ENCODE peak calls at places on chromosomes 12 and 14, in eight cellular contexts. X is HL-60; I is epithelial cell of esophagus; C is K562; H is fibroblast of the aortic adventitia; E is WERI-Rb-1; J is uterus; R is CD8-positive, alpha-beta T cell. N is an unnamed sample.

GRCh38 chr14:79842270-79842669 is 369.0 kb downstream of the DIO2 start:
- DNase-seq in R (no peak), J (peak; percentile 52), E (no peak), I (peak; percentile 21), H (peak; percentile 70), C (no peak), X (no peak), N (no peak)

GRCh38 chr12:78316150-78316549 is 485.5 kb downstream of the NAV3 start:
- DNase-seq in I (no peak), C (no peak), E (no peak), R (no peak), X (no peak), J (no peak), H (no peak), N (no peak)

GRCh38 chr12:122013792-122014590 is 7.7 kb upstream of the BCL7A start:
- DNase-seq in C (no peak), X (no peak), H (no peak), J (no peak), R (no peak), I (no peak), E (no peak), N (no peak)

GRCh38 chr12:113381237-113381636 is 22.4 kb downstream of the SDS start:
- DNase-seq in X (no peak), H (no peak), J (no peak), E (no peak), R (no peak), I (no peak), C (no peak), N (no peak)

GRCh38 chr14:33812181-33812580 is 138.7 kb downstream of the EGLN3 start:
- DNase-seq in R (no peak), C (peak; percentile 57), H (no peak), E (no peak), J (no peak), X (no peak), I (no peak), N (no peak)

GRCh38 chr12:67426067-67426466 is 156.9 kb downstream of the CAND1 start:
- DNase-seq in I (peak; percentile 24), H (peak; percentile 92), C (no peak), E (no peak), J (no peak), R (no peak), X (no peak), N (no peak)

GRCh38 chr14:62179367-62180018 is 417.3 kb downstream of the SNAPC1 start:
- DNase-seq in E (peak; percentile 63), I (peak; percentile 88), R (no peak), X (peak; percentile 40), J (peak; percentile 33), H (peak; percentile 95), C (peak; percentile 4), N (no peak)

GRCh38 chr14:94770251-94770749 is 387 bp upstream of the GSC start:
- DNase-seq in H (peak; percentile 49), E (peak; percentile 53), I (peak; percentile 24), C (no peak), X (no peak), J (no peak), R (no peak), N (peak; percentile 72)

GRCh38 chr14:50531595-50532501 is 521 bp downstream of the MAP4K5 start:
- DNase-seq in X (peak; percentile 32), H (peak; percentile 31), J (peak; percentile 47), E (peak; percentile 54), C (peak; percentile 37), I (peak; percentile 48), R (peak; percentile 60), N (no peak)

GRCh38 chr12:704516-705242 is 41.4 kb upstream of the NINJ2 start:
- DNase-seq in J (no peak), R (no peak), C (no peak), I (no peak), E (no peak), X (no peak), H (no peak), N (no peak)

GRCh38 chr12:100399095-100399494 is 42.2 kb downstream of the SLC17A8 start:
- DNase-seq in H (no peak), J (no peak), I (no peak), E (no peak), R (no peak), C (no peak), X (no peak), N (no peak)

GRCh38 chr12:65878540-65878939 is 54.3 kb downstream of the HMGA2 start:
- DNase-seq in C (no peak), E (no peak), I (peak; percentile 38), X (no peak), R (no peak), J (no peak), H (peak; percentile 60), N (no peak)

DNA sequence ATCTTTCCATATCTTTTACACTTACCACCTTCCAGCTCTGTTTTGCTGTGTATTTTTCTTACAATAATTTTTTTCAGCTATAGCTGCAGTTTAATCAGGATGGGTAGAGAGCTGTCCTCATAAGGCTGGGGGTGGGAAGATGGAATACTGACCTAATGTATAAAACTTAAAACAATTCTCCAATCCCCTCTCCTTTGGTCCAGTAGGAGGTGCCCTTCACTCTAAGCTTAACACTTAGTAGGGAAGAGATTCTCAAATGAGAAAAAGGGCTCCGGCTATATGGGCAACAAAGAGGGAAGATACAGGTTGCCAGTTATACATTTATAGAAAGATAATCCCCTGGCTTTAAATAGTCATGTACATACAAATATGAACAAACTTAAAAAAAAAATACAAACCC is 2.8 kb downstream of the ORMDL2 start:
- DNase-seq in C (no peak), J (no peak), H (peak; percentile 25), I (peak; percentile 25), R (no peak), X (no peak), E (no peak), N (no peak)
- TF ChIP-seq CTCF in C (peak; percentile 58), J (no peak), H (peak; percentile 28), I (peak; percentile 27), R (no peak), X (no peak), E (peak; percentile 31), N (peak; percentile 37)

DNA sequence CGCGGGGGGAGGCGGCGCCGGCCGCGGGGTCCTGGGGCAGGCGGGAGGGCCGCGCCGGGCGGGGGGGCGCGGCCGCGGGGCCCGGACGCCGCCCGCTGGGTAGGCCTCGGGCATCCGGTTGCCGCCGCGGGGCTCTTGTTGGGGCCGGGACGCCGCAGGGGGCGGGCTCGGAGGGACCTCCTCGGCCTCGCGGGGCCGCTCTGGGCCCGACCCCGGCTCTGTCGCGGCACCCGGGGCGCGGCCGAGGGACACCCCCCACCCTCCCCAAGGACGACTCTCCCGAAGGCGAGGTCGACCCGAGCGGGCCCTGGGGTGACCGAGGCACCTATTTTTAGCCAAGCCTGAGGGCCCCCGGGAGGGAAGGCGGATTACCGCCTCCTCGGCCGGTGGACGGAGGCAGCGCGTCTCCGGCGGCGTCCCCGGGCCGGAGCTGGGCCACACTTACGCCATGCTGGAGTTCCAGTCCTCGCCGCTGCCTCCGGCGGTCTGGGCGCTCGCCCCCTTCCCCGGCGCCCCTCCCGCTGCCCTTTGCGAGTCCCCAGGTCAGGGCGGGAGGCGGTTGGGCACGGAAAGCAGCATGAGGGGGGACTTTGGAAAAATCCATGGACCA is 499 bp downstream of the KTN1 start:
- DNase-seq in X (peak; percentile 25), I (peak; percentile 21), R (peak; percentile 78), E (peak; percentile 36), H (no peak), J (peak; percentile 47), C (peak; percentile 38), N (no peak)
- TF ChIP-seq CTCF in X (no peak), I (no peak), R (no peak), E (peak; percentile 6), H (no peak), J (no peak), C (no peak), N (no peak)

GRCh38 chr12:53295070-53295890 is at the start of gene PFDN5:
- DNase-seq in I (peak; percentile 94), R (peak; percentile 89), X (peak; percentile 93), E (peak; percentile 86), J (peak; percentile 89), C (peak; percentile 87), H (peak; percentile 92), N (peak; percentile 91)
- TF ChIP-seq CTCF in I (peak; percentile 32), R (no peak), X (no peak), E (no peak), J (peak; percentile 45), C (no peak), H (peak; percentile 43), N (no peak)

DNA sequence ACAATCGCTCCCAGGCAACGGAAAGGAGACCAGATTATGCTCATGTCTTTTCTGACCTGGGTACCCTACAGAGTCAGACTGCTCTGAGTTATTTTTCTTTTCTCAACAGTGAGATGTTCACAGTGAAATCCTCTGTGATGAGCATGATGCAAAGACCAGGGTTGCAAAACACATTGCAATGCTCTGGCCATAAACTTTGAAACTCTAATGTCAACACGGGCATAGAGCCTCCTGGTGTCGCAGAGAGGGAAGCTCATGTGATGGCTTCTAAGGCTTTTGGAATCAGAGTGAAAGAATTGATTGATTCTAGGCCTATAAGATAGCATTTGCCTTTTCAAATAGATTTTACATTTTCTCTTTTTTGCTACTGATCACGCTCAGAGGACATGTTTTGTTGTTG is 193.4 kb downstream of the RASSF9 start:
- DNase-seq in H (peak; percentile 51), J (no peak), C (no peak), X (no peak), E (no peak), R (no peak), I (peak; percentile 21), N (no peak)
- TF ChIP-seq CTCF in H (peak; percentile 29), J (no peak), C (no peak), X (no peak), E (no peak), R (no peak), I (peak; percentile 25), N (no peak)

GRCh38 chr14:105061428-105062047 is 3.7 kb downstream of the GPR132 start:
- DNase-seq in J (no peak), C (no peak), X (peak; percentile 73), R (no peak), I (no peak), H (no peak), E (no peak), N (no peak)

GRCh38 chr14:105060751-105061427 is 4.3 kb downstream of the GPR132 start:
- DNase-seq in I (no peak), H (no peak), X (peak; percentile 94), J (no peak), E (no peak), C (no peak), R (peak; percentile 77), N (no peak)

GRCh38 chr14:105059917-105060565 is 5.2 kb downstream of the GPR132 start:
- DNase-seq in I (no peak), X (no peak), J (no peak), R (no peak), E (no peak), H (no peak), C (no peak), N (no peak)

GRCh38 chr14:105058521-105059034 is 6.7 kb downstream of the GPR132 start:
- DNase-seq in E (no peak), H (no peak), C (no peak), X (peak; percentile 62), R (no peak), I (no peak), J (no peak), N (no peak)

GRCh38 chr14:105059035-105059916 is 6.0 kb downstream of the GPR132 start:
- DNase-seq in E (no peak), C (no peak), X (no peak), I (peak; percentile 22), R (no peak), H (peak; percentile 52), J (no peak), N (no peak)
- TF ChIP-seq CTCF in E (no peak), C (peak; percentile 15), X (no peak), I (no peak), R (peak; percentile 11), H (no peak), J (no peak), N (peak; percentile 18)

GRCh38 chr12:4899361-4899760 is 10.3 kb upstream of the KCNA1 start:
- DNase-seq in E (peak; percentile 13), R (no peak), I (no peak), X (no peak), H (peak; percentile 7), J (no peak), C (no peak), N (no peak)
- TF ChIP-seq CTCF in E (peak; percentile 50), R (no peak), I (no peak), X (no peak), H (peak; percentile 27), J (no peak), C (no peak), N (no peak)

N was measured in D721Med.